ENCODE peak calls at places on chromosome 22, in seven cellular contexts. One of them, this sample, is unnamed.

GRCh38 chr22:35301370-35301874 is 1.7 kb downstream of the TOM1 start:
- DNase-seq in NB4: peak; percentile 96
- DNase-seq in activated T-cell treated with anti-CD3 and anti-CD28 coated beads, Interleukin-2, amount 50 U/mL, for 4 hours: no peak
- DNase-seq in tibial artery: peak; percentile 54
- DNase-seq in midbrain: no peak
- DNase-seq in stimulated activated naive CD4-positive, alpha-beta T cell: no peak
- DNase-seq in AG09309: peak; percentile 100
- DNase-seq in this sample: no peak

GRCh38 chr22:36384766-36385400 is 2.9 kb downstream of the MYH9 start:
- DNase-seq in NB4: peak; percentile 51
- DNase-seq in activated T-cell treated with anti-CD3 and anti-CD28 coated beads, Interleukin-2, amount 50 U/mL, for 4 hours: no peak
- DNase-seq in tibial artery: no peak
- DNase-seq in midbrain: no peak
- DNase-seq in stimulated activated naive CD4-positive, alpha-beta T cell: peak; percentile 60
- DNase-seq in AG09309: no peak
- DNase-seq in this sample: peak; percentile 38

GRCh38 chr22:35460678-35461077 is 60.7 kb downstream of the MCM5 start:
- DNase-seq in NB4: no peak
- DNase-seq in activated T-cell treated with anti-CD3 and anti-CD28 coated beads, Interleukin-2, amount 50 U/mL, for 4 hours: no peak
- DNase-seq in tibial artery: no peak
- DNase-seq in midbrain: no peak
- DNase-seq in stimulated activated naive CD4-positive, alpha-beta T cell: no peak
- DNase-seq in AG09309: no peak
- DNase-seq in this sample: no peak

GRCh38 chr22:21446128-21446826 is 20.9 kb upstream of the TMEM191C start:
- DNase-seq in NB4: no peak
- DNase-seq in activated T-cell treated with anti-CD3 and anti-CD28 coated beads, Interleukin-2, amount 50 U/mL, for 4 hours: no peak
- DNase-seq in tibial artery: no peak
- DNase-seq in midbrain: no peak
- DNase-seq in stimulated activated naive CD4-positive, alpha-beta T cell: no peak
- DNase-seq in AG09309: no peak
- DNase-seq in this sample: no peak

GRCh38 chr22:25922141-25922540 is 180.2 kb downstream of the MYO18B start:
- DNase-seq in NB4: no peak
- DNase-seq in activated T-cell treated with anti-CD3 and anti-CD28 coated beads, Interleukin-2, amount 50 U/mL, for 4 hours: no peak
- DNase-seq in tibial artery: no peak
- DNase-seq in midbrain: no peak
- DNase-seq in stimulated activated naive CD4-positive, alpha-beta T cell: no peak
- DNase-seq in AG09309: no peak
- DNase-seq in this sample: no peak

GRCh38 chr22:38570841-38571364 is 920 bp upstream of the DMC1 start:
- DNase-seq in NB4: peak; percentile 69
- DNase-seq in activated T-cell treated with anti-CD3 and anti-CD28 coated beads, Interleukin-2, amount 50 U/mL, for 4 hours: peak; percentile 16
- DNase-seq in tibial artery: peak; percentile 55
- DNase-seq in midbrain: peak; percentile 69
- DNase-seq in stimulated activated naive CD4-positive, alpha-beta T cell: peak; percentile 24
- DNase-seq in AG09309: no peak
- DNase-seq in this sample: peak; percentile 1

GRCh38 chr22:19800761-19801244 is 40.2 kb downstream of the TBX1 start:
- DNase-seq in NB4: peak; percentile 35
- DNase-seq in activated T-cell treated with anti-CD3 and anti-CD28 coated beads, Interleukin-2, amount 50 U/mL, for 4 hours: no peak
- DNase-seq in tibial artery: no peak
- DNase-seq in midbrain: no peak
- DNase-seq in stimulated activated naive CD4-positive, alpha-beta T cell: no peak
- DNase-seq in AG09309: no peak
- DNase-seq in this sample: no peak

GRCh38 chr22:19438286-19438685 is 5.9 kb downstream of the MRPL40 start:
- DNase-seq in NB4: no peak
- DNase-seq in activated T-cell treated with anti-CD3 and anti-CD28 coated beads, Interleukin-2, amount 50 U/mL, for 4 hours: no peak
- DNase-seq in tibial artery: no peak
- DNase-seq in midbrain: no peak
- DNase-seq in stimulated activated naive CD4-positive, alpha-beta T cell: no peak
- DNase-seq in AG09309: no peak
- DNase-seq in this sample: no peak

GRCh38 chr22:38110008-38110862 is at the start of gene BAIAP2L2:
- DNase-seq in NB4: no peak
- DNase-seq in activated T-cell treated with anti-CD3 and anti-CD28 coated beads, Interleukin-2, amount 50 U/mL, for 4 hours: no peak
- DNase-seq in tibial artery: no peak
- DNase-seq in midbrain: no peak
- DNase-seq in stimulated activated naive CD4-positive, alpha-beta T cell: no peak
- DNase-seq in AG09309: no peak
- DNase-seq in this sample: no peak

GRCh38 chr22:25763239-25763777 is 21.3 kb downstream of the MYO18B start:
- DNase-seq in NB4: no peak
- DNase-seq in activated T-cell treated with anti-CD3 and anti-CD28 coated beads, Interleukin-2, amount 50 U/mL, for 4 hours: no peak
- DNase-seq in tibial artery: no peak
- DNase-seq in midbrain: no peak
- DNase-seq in stimulated activated naive CD4-positive, alpha-beta T cell: no peak
- DNase-seq in AG09309: no peak
- DNase-seq in this sample: no peak

GRCh38 chr22:42202669-42203068 is 67.8 kb downstream of the TCF20 start:
- DNase-seq in NB4: peak; percentile 78
- DNase-seq in activated T-cell treated with anti-CD3 and anti-CD28 coated beads, Interleukin-2, amount 50 U/mL, for 4 hours: peak; percentile 58
- DNase-seq in tibial artery: no peak
- DNase-seq in midbrain: no peak
- DNase-seq in stimulated activated naive CD4-positive, alpha-beta T cell: no peak
- DNase-seq in AG09309: peak; percentile 11
- DNase-seq in this sample: no peak

GRCh38 chr22:19974935-19975706 is 33.5 kb upstream of the TXNRD2 start:
- DNase-seq in NB4: peak; percentile 89
- DNase-seq in activated T-cell treated with anti-CD3 and anti-CD28 coated beads, Interleukin-2, amount 50 U/mL, for 4 hours: no peak
- DNase-seq in tibial artery: no peak
- DNase-seq in midbrain: no peak
- DNase-seq in stimulated activated naive CD4-positive, alpha-beta T cell: no peak
- DNase-seq in AG09309: no peak
- DNase-seq in this sample: no peak

GRCh38 chr22:33932997-33933396 is 12.7 kb upstream of the LARGE1 start:
- DNase-seq in NB4: no peak
- DNase-seq in activated T-cell treated with anti-CD3 and anti-CD28 coated beads, Interleukin-2, amount 50 U/mL, for 4 hours: no peak
- DNase-seq in tibial artery: no peak
- DNase-seq in midbrain: no peak
- DNase-seq in stimulated activated naive CD4-positive, alpha-beta T cell: no peak
- DNase-seq in AG09309: no peak
- DNase-seq in this sample: no peak

GRCh38 chr22:29197096-29197495 is 8.6 kb upstream of the EMID1 start:
- DNase-seq in NB4: no peak
- DNase-seq in activated T-cell treated with anti-CD3 and anti-CD28 coated beads, Interleukin-2, amount 50 U/mL, for 4 hours: no peak
- DNase-seq in tibial artery: no peak
- DNase-seq in midbrain: no peak
- DNase-seq in stimulated activated naive CD4-positive, alpha-beta T cell: no peak
- DNase-seq in AG09309: no peak
- DNase-seq in this sample: no peak

GRCh38 chr22:50523458-50523805 is 2.0 kb downstream of the SCO2 start:
- DNase-seq in NB4: no peak
- DNase-seq in activated T-cell treated with anti-CD3 and anti-CD28 coated beads, Interleukin-2, amount 50 U/mL, for 4 hours: no peak
- DNase-seq in tibial artery: no peak
- DNase-seq in midbrain: no peak
- DNase-seq in stimulated activated naive CD4-positive, alpha-beta T cell: no peak
- DNase-seq in AG09309: no peak
- DNase-seq in this sample: no peak

GRCh38 chr22:49676783-49677494 is 150.7 kb downstream of the BRD1 start:
- DNase-seq in NB4: no peak
- DNase-seq in activated T-cell treated with anti-CD3 and anti-CD28 coated beads, Interleukin-2, amount 50 U/mL, for 4 hours: no peak
- DNase-seq in tibial artery: no peak
- DNase-seq in midbrain: no peak
- DNase-seq in stimulated activated naive CD4-positive, alpha-beta T cell: no peak
- DNase-seq in AG09309: no peak
- DNase-seq in this sample: no peak

GRCh38 chr22:40582063-40582462 is 54.5 kb downstream of the MRTFA start:
- DNase-seq in NB4: no peak
- DNase-seq in activated T-cell treated with anti-CD3 and anti-CD28 coated beads, Interleukin-2, amount 50 U/mL, for 4 hours: no peak
- DNase-seq in tibial artery: no peak
- DNase-seq in midbrain: no peak
- DNase-seq in stimulated activated naive CD4-positive, alpha-beta T cell: no peak
- DNase-seq in AG09309: no peak
- DNase-seq in this sample: no peak

GRCh38 chr22:46775364-46775758 is 12.9 kb downstream of the TBC1D22A start:
- DNase-seq in NB4: no peak
- DNase-seq in activated T-cell treated with anti-CD3 and anti-CD28 coated beads, Interleukin-2, amount 50 U/mL, for 4 hours: no peak
- DNase-seq in tibial artery: no peak
- DNase-seq in midbrain: no peak
- DNase-seq in stimulated activated naive CD4-positive, alpha-beta T cell: no peak
- DNase-seq in AG09309: no peak
- DNase-seq in this sample: no peak

GRCh38 chr22:47101321-47101885 is 339.0 kb downstream of the TBC1D22A start:
- DNase-seq in NB4: no peak
- DNase-seq in activated T-cell treated with anti-CD3 and anti-CD28 coated beads, Interleukin-2, amount 50 U/mL, for 4 hours: no peak
- DNase-seq in tibial artery: no peak
- DNase-seq in midbrain: no peak
- DNase-seq in stimulated activated naive CD4-positive, alpha-beta T cell: no peak
- DNase-seq in AG09309: no peak
- DNase-seq in this sample: no peak

GRCh38 chr22:22207845-22208564 is 36.6 kb upstream of the VPREB1 start:
- DNase-seq in NB4: peak; percentile 81
- DNase-seq in activated T-cell treated with anti-CD3 and anti-CD28 coated beads, Interleukin-2, amount 50 U/mL, for 4 hours: peak; percentile 76
- DNase-seq in tibial artery: peak; percentile 62
- DNase-seq in midbrain: peak; percentile 27
- DNase-seq in stimulated activated naive CD4-positive, alpha-beta T cell: peak; percentile 62
- DNase-seq in AG09309: no peak
- DNase-seq in this sample: peak; percentile 63

GRCh38 chr22:37775785-37776638 is 31.7 kb upstream of the GCAT start:
- DNase-seq in NB4: no peak
- DNase-seq in activated T-cell treated with anti-CD3 and anti-CD28 coated beads, Interleukin-2, amount 50 U/mL, for 4 hours: no peak
- DNase-seq in tibial artery: no peak
- DNase-seq in midbrain: no peak
- DNase-seq in stimulated activated naive CD4-positive, alpha-beta T cell: no peak
- DNase-seq in AG09309: peak; percentile 62
- DNase-seq in this sample: no peak

GRCh38 chr22:49966716-49967332 is 6.3 kb downstream of the PIM3 start:
- DNase-seq in NB4: peak; percentile 77
- DNase-seq in activated T-cell treated with anti-CD3 and anti-CD28 coated beads, Interleukin-2, amount 50 U/mL, for 4 hours: no peak
- DNase-seq in tibial artery: peak; percentile 62
- DNase-seq in midbrain: no peak
- DNase-seq in stimulated activated naive CD4-positive, alpha-beta T cell: no peak
- DNase-seq in AG09309: no peak
- DNase-seq in this sample: no peak

GRCh38 chr22:17350292-17350691 is 19.0 kb upstream of the CECR2 start:
- DNase-seq in NB4: no peak
- DNase-seq in activated T-cell treated with anti-CD3 and anti-CD28 coated beads, Interleukin-2, amount 50 U/mL, for 4 hours: no peak
- DNase-seq in tibial artery: no peak
- DNase-seq in midbrain: no peak
- DNase-seq in stimulated activated naive CD4-positive, alpha-beta T cell: no peak
- DNase-seq in AG09309: no peak
- DNase-seq in this sample: no peak

GRCh38 chr22:23524226-23524625 is 55.9 kb downstream of the IGLL1 start:
- DNase-seq in NB4: no peak
- DNase-seq in activated T-cell treated with anti-CD3 and anti-CD28 coated beads, Interleukin-2, amount 50 U/mL, for 4 hours: no peak
- DNase-seq in tibial artery: no peak
- DNase-seq in midbrain: no peak
- DNase-seq in stimulated activated naive CD4-positive, alpha-beta T cell: no peak
- DNase-seq in AG09309: no peak
- DNase-seq in this sample: no peak

GRCh38 chr22:39389420-39389819 is 10.2 kb upstream of the TAB1 start:
- DNase-seq in NB4: no peak
- DNase-seq in activated T-cell treated with anti-CD3 and anti-CD28 coated beads, Interleukin-2, amount 50 U/mL, for 4 hours: no peak
- DNase-seq in tibial artery: no peak
- DNase-seq in midbrain: no peak
- DNase-seq in stimulated activated naive CD4-positive, alpha-beta T cell: no peak
- DNase-seq in AG09309: no peak
- DNase-seq in this sample: no peak

GRCh38 chr22:46390652-46391301 is 55.3 kb downstream of the TRMU start:
- DNase-seq in NB4: no peak
- DNase-seq in activated T-cell treated with anti-CD3 and anti-CD28 coated beads, Interleukin-2, amount 50 U/mL, for 4 hours: no peak
- DNase-seq in tibial artery: peak; percentile 44
- DNase-seq in midbrain: peak; percentile 0
- DNase-seq in stimulated activated naive CD4-positive, alpha-beta T cell: no peak
- DNase-seq in AG09309: peak; percentile 34
- DNase-seq in this sample: no peak

GRCh38 chr22:46116491-46116958 is 33.8 kb upstream of the PPARA start:
- DNase-seq in NB4: peak; percentile 89
- DNase-seq in activated T-cell treated with anti-CD3 and anti-CD28 coated beads, Interleukin-2, amount 50 U/mL, for 4 hours: peak; percentile 80
- DNase-seq in tibial artery: peak; percentile 94
- DNase-seq in midbrain: peak; percentile 93
- DNase-seq in stimulated activated naive CD4-positive, alpha-beta T cell: peak; percentile 82
- DNase-seq in AG09309: peak; percentile 27
- DNase-seq in this sample: peak; percentile 82

GRCh38 chr22:46036558-46037408 is 59.8 kb upstream of the WNT7B start:
- DNase-seq in NB4: peak; percentile 48
- DNase-seq in activated T-cell treated with anti-CD3 and anti-CD28 coated beads, Interleukin-2, amount 50 U/mL, for 4 hours: peak; percentile 52
- DNase-seq in tibial artery: peak; percentile 25
- DNase-seq in midbrain: no peak
- DNase-seq in stimulated activated naive CD4-positive, alpha-beta T cell: peak; percentile 60
- DNase-seq in AG09309: no peak
- DNase-seq in this sample: peak; percentile 33

GRCh38 chr22:20852076-20852475 is 6.5 kb downstream of the PI4KA start:
- DNase-seq in NB4: peak; percentile 23
- DNase-seq in activated T-cell treated with anti-CD3 and anti-CD28 coated beads, Interleukin-2, amount 50 U/mL, for 4 hours: no peak
- DNase-seq in tibial artery: no peak
- DNase-seq in midbrain: no peak
- DNase-seq in stimulated activated naive CD4-positive, alpha-beta T cell: no peak
- DNase-seq in AG09309: no peak
- DNase-seq in this sample: no peak

GRCh38 chr22:26471522-26471921 is 12.1 kb downstream of the HPS4 start:
- DNase-seq in NB4: no peak
- DNase-seq in activated T-cell treated with anti-CD3 and anti-CD28 coated beads, Interleukin-2, amount 50 U/mL, for 4 hours: no peak
- DNase-seq in tibial artery: no peak
- DNase-seq in midbrain: no peak
- DNase-seq in stimulated activated naive CD4-positive, alpha-beta T cell: no peak
- DNase-seq in AG09309: no peak
- DNase-seq in this sample: no peak

GRCh38 chr22:23071163-23072034 is 1.1 kb downstream of the GNAZ start:
- DNase-seq in NB4: no peak
- DNase-seq in activated T-cell treated with anti-CD3 and anti-CD28 coated beads, Interleukin-2, amount 50 U/mL, for 4 hours: no peak
- DNase-seq in tibial artery: no peak
- DNase-seq in midbrain: no peak
- DNase-seq in stimulated activated naive CD4-positive, alpha-beta T cell: no peak
- DNase-seq in AG09309: no peak
- DNase-seq in this sample: no peak

GRCh38 chr22:30858976-30859713 is 109.4 kb downstream of the MORC2 start:
- DNase-seq in NB4: no peak
- DNase-seq in activated T-cell treated with anti-CD3 and anti-CD28 coated beads, Interleukin-2, amount 50 U/mL, for 4 hours: no peak
- DNase-seq in tibial artery: no peak
- DNase-seq in midbrain: no peak
- DNase-seq in stimulated activated naive CD4-positive, alpha-beta T cell: no peak
- DNase-seq in AG09309: no peak
- DNase-seq in this sample: no peak

GRCh38 chr22:30026751-30027150 is 53.5 kb upstream of the HORMAD2 start:
- DNase-seq in NB4: no peak
- DNase-seq in activated T-cell treated with anti-CD3 and anti-CD28 coated beads, Interleukin-2, amount 50 U/mL, for 4 hours: no peak
- DNase-seq in tibial artery: no peak
- DNase-seq in midbrain: no peak
- DNase-seq in stimulated activated naive CD4-positive, alpha-beta T cell: no peak
- DNase-seq in AG09309: no peak
- DNase-seq in this sample: no peak

GRCh38 chr22:50035131-50035881 is 22.7 kb upstream of the IL17REL start:
- DNase-seq in NB4: no peak
- DNase-seq in activated T-cell treated with anti-CD3 and anti-CD28 coated beads, Interleukin-2, amount 50 U/mL, for 4 hours: no peak
- DNase-seq in tibial artery: no peak
- DNase-seq in midbrain: no peak
- DNase-seq in stimulated activated naive CD4-positive, alpha-beta T cell: no peak
- DNase-seq in AG09309: no peak
- DNase-seq in this sample: no peak

GRCh38 chr22:26893711-26894110 is 236.3 kb downstream of the MIAT start:
- DNase-seq in NB4: no peak
- DNase-seq in activated T-cell treated with anti-CD3 and anti-CD28 coated beads, Interleukin-2, amount 50 U/mL, for 4 hours: no peak
- DNase-seq in tibial artery: no peak
- DNase-seq in midbrain: no peak
- DNase-seq in stimulated activated naive CD4-positive, alpha-beta T cell: no peak
- DNase-seq in AG09309: no peak
- DNase-seq in this sample: no peak

GRCh38 chr22:19079691-19080090 is 42.5 kb downstream of the DGCR2 start:
- DNase-seq in NB4: no peak
- DNase-seq in activated T-cell treated with anti-CD3 and anti-CD28 coated beads, Interleukin-2, amount 50 U/mL, for 4 hours: no peak
- DNase-seq in tibial artery: no peak
- DNase-seq in midbrain: no peak
- DNase-seq in stimulated activated naive CD4-positive, alpha-beta T cell: no peak
- DNase-seq in AG09309: no peak
- DNase-seq in this sample: no peak

GRCh38 chr22:36659762-36660509 is 43.6 kb downstream of the CACNG2 start:
- DNase-seq in NB4: peak; percentile 81
- DNase-seq in activated T-cell treated with anti-CD3 and anti-CD28 coated beads, Interleukin-2, amount 50 U/mL, for 4 hours: peak; percentile 6
- DNase-seq in tibial artery: peak; percentile 96
- DNase-seq in midbrain: peak; percentile 84
- DNase-seq in stimulated activated naive CD4-positive, alpha-beta T cell: no peak
- DNase-seq in AG09309: peak; percentile 66
- DNase-seq in this sample: no peak

This sample was measured in effector CD8-positive, alpha-beta T cell.